ENCODE peak calls at places on chromosomes 2 and 18, in six cellular contexts. D, N, E, P, C and I are unnamed samples.

GRCh38 chr2:221649045-221649444 is 76.9 kb upstream of the EPHA4 start:
- DNase-seq in D (no peak), N (no peak), E (no peak), P (no peak), C (no peak), I (no peak)

GRCh38 chr2:199490049-199490448 is 32.3 kb upstream of the SATB2 start:
- DNase-seq in D (no peak), N (no peak), E (no peak), P (no peak), C (no peak), I (no peak)

GRCh38 chr18:36441872-36442271 is 144.4 kb downstream of the FHOD3 start:
- DNase-seq in D (peak; percentile 70), N (no peak), E (no peak), P (no peak), C (peak; percentile 78), I (peak; percentile 80)

GRCh38 chr18:27954226-27954625 is 222.7 kb downstream of the CDH2 start:
- DNase-seq in D (peak; percentile 89), N (no peak), E (no peak), P (no peak), C (peak; percentile 59), I (no peak)

GRCh38 chr2:74702001-74702715 is 48.1 kb downstream of the SEMA4F start:
- DNase-seq in D (no peak), N (no peak), E (no peak), P (no peak), C (no peak), I (no peak)

GRCh38 chr2:212451786-212452200 is 86.8 kb downstream of the ERBB4 start:
- DNase-seq in D (peak; percentile 39), N (peak; percentile 12), E (no peak), P (no peak), C (peak; percentile 21), I (peak; percentile 24)

GRCh38 chr2:158099716-158100115 is 2.0 kb upstream of the UPP2 start:
- DNase-seq in D (peak; percentile 4), N (no peak), E (no peak), P (no peak), C (no peak), I (no peak)

GRCh38 chr18:78993014-78993926 is 13.7 kb downstream of the SALL3 start:
- DNase-seq in D (no peak), N (no peak), E (no peak), P (no peak), C (no peak), I (no peak)

GRCh38 chr2:6645672-6646071 is 220.0 kb downstream of the CMPK2 start:
- DNase-seq in D (no peak), N (no peak), E (no peak), P (no peak), C (no peak), I (no peak)

GRCh38 chr2:23630111-23630480 is 245.1 kb downstream of the KLHL29 start:
- DNase-seq in D (no peak), N (no peak), E (no peak), P (no peak), C (no peak), I (no peak)

GRCh38 chr18:48580782-48581181 is 42.0 kb downstream of the CTIF start:
- DNase-seq in D (no peak), N (no peak), E (peak; percentile 13), P (peak; percentile 67), C (no peak), I (peak; percentile 91)

GRCh38 chr2:34545486-34546136 is 946.5 kb upstream of the FAM98A start:
- DNase-seq in D (no peak), N (no peak), E (no peak), P (no peak), C (no peak), I (no peak)

GRCh38 chr2:235311044-235311443 is 182.8 kb upstream of the AGAP1 start:
- DNase-seq in D (no peak), N (no peak), E (no peak), P (no peak), C (no peak), I (no peak)

GRCh38 chr2:45273412-45274189 is 264.3 kb upstream of the SIX2 start:
- DNase-seq in D (no peak), N (no peak), E (no peak), P (no peak), C (no peak), I (no peak)

GRCh38 chr2:2646312-2647051 is 315.4 kb upstream of the MYT1L start:
- DNase-seq in D (no peak), N (no peak), E (no peak), P (no peak), C (no peak), I (no peak)

GRCh38 chr2:37343537-37344434 is 644 bp upstream of the QPCT start:
- DNase-seq in D (peak; percentile 73), N (no peak), E (no peak), P (no peak), C (peak; percentile 67), I (no peak)

GRCh38 chr2:171316220-171316619 is 117.6 kb downstream of the METTL8 start:
- DNase-seq in D (peak; percentile 39), N (no peak), E (peak; percentile 67), P (peak; percentile 80), C (peak; percentile 13), I (no peak)

GRCh38 chr2:205280630-205281225 is 401.6 kb upstream of the NRP2 start:
- DNase-seq in D (no peak), N (no peak), E (no peak), P (no peak), C (no peak), I (no peak)

GRCh38 chr2:204386668-204387067 is 158.6 kb upstream of the PARD3B start:
- DNase-seq in D (no peak), N (no peak), E (no peak), P (no peak), C (no peak), I (no peak)

GRCh38 chr2:7007846-7008741 is 90.9 kb downstream of the RNF144A start:
- DNase-seq in D (no peak), N (no peak), E (no peak), P (no peak), C (peak; percentile 80), I (peak; percentile 24)

GRCh38 chr2:154194917-154195643 is 323.4 kb downstream of the GALNT13 start:
- DNase-seq in D (no peak), N (no peak), E (no peak), P (no peak), C (no peak), I (no peak)

GRCh38 chr2:204860249-204860648 is 315.0 kb downstream of the PARD3B start:
- DNase-seq in D (no peak), N (no peak), E (no peak), P (no peak), C (no peak), I (no peak)

GRCh38 chr18:48613589-48613988 is 74.8 kb downstream of the CTIF start:
- DNase-seq in D (peak; percentile 49), N (no peak), E (no peak), P (no peak), C (no peak), I (no peak)

GRCh38 chr2:3324404-3325281 is 53.0 kb downstream of the EIPR1 start:
- DNase-seq in D (no peak), N (no peak), E (no peak), P (no peak), C (no peak), I (no peak)

GRCh38 chr2:28342081-28342967 is 50.3 kb upstream of the FOSL2 start:
- DNase-seq in D (peak; percentile 84), N (no peak), E (no peak), P (no peak), C (peak; percentile 89), I (no peak)

GRCh38 chr2:217866457-217866856 is 136.3 kb downstream of the TNS1 start:
- DNase-seq in D (no peak), N (no peak), E (no peak), P (no peak), C (peak; percentile 12), I (no peak)

GRCh38 chr18:24968233-24968775 is 383.7 kb downstream of the ZNF521 start:
- DNase-seq in D (peak; percentile 43), N (no peak), E (no peak), P (no peak), C (no peak), I (no peak)

GRCh38 chr2:189500456-189501160 is 59.3 kb downstream of the WDR75 start:
- DNase-seq in D (no peak), N (no peak), E (no peak), P (no peak), C (no peak), I (no peak)

GRCh38 chr2:191302459-191303155 is 57.4 kb downstream of the MYO1B start:
- DNase-seq in D (peak; percentile 23), N (no peak), E (no peak), P (no peak), C (peak; percentile 23), I (peak; percentile 29)

GRCh38 chr2:189836644-189837043 is 52.4 kb downstream of the PMS1 start:
- DNase-seq in D (peak; percentile 91), N (no peak), E (no peak), P (no peak), C (peak; percentile 90), I (no peak)

GRCh38 chr2:191947235-191947634 is 100.3 kb upstream of the CAVIN2 start:
- DNase-seq in D (no peak), N (no peak), E (no peak), P (peak; percentile 43), C (no peak), I (no peak)

GRCh38 chr2:98376301-98376945 is 30.2 kb downstream of the CNGA3 start:
- DNase-seq in D (no peak), N (no peak), E (no peak), P (no peak), C (no peak), I (peak; percentile 30)
- H3K27me3 ChIP-seq in D (peaks cover 59% of the 10 kb centered on the region), N (peaks cover 10% of the 10 kb centered on the region), E (no peaks in the 10 kb centered on the region), P (no peaks in the 10 kb centered on the region), C (peaks cover 82% of the 10 kb centered on the region), I (no peaks in the 10 kb centered on the region)

GRCh38 chr18:6509417-6510198 is 94.9 kb upstream of the L3MBTL4 start:
- DNase-seq in D (no peak), N (no peak), E (no peak), P (no peak), C (peak; percentile 82), I (peak; percentile 18)
- H3K23ac ChIP-seq in D (no peak overlapping the region), N (no peak overlapping the region), E (no peak overlapping the region), P (no peak overlapping the region), C (no peak overlapping the region), I (no peak overlapping the region)

DNA sequence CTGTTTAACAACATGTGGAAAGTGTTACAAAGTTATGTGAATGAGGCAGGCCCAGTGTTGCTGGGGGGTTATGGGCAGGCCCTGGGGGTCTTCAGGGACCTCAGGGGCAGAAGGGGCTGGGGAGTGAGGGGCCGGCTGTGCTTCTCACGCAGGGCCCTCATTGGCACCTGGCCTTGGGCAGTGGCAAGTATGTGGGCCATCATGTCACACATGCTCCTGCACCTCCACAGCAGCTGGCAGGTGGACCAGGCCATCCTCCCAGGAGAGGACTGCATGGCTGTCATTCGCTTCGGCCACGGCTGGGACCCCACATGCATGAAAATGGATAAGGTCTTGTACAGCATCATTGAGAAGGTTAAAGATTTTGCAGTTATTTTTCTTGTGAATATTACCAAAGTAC is 47.4 kb downstream of the ZNF385B start:
- DNase-seq in D (no peak), N (no peak), E (no peak), P (no peak), C (no peak), I (no peak)
- H2AFZ ChIP-seq in D (no peak overlapping the region), N (no peak overlapping the region), E (no peak overlapping the region), P (no peak overlapping the region), C (no peak overlapping the region), I (no peak overlapping the region)

GRCh38 chr2:161417428-161418274 is 1.6 kb downstream of the TBR1 start:
- DNase-seq in D (no peak), N (peak; percentile 18), E (no peak), P (peak; percentile 34), C (no peak), I (no peak)
- H3K27me3 ChIP-seq in D (peaks cover 74% of the 10 kb centered on the region), N (peaks cover 99% of the 10 kb centered on the region), E (peaks cover 79% of the 10 kb centered on the region), P (peaks cover 84% of the 10 kb centered on the region), C (peaks cover 80% of the 10 kb centered on the region), I (peaks cover 75% of the 10 kb centered on the region)

GRCh38 chr2:111118455-111119003 is 2.2 kb upstream of the BCL2L11 start:
- DNase-seq in D (no peak), N (peak; percentile 17), E (no peak), P (peak; percentile 39), C (no peak), I (no peak)
- H3K23ac ChIP-seq in D (no peak overlapping the region), N (no peak overlapping the region), E (no peak overlapping the region), P (no peak overlapping the region), C (peak overlapping the region; percentile 51), I (no peak overlapping the region)